ENCODE peak calls at places on chromosome 3, in nine cellular contexts. O is neural crest cell, U is HFFc6, A is progenitor cell of endocrine pancreas, P is heart left ventricle, C is AG04450, Z is AG10803, X is PC-9, T is heart right ventricle. W is an unnamed sample.

GRCh38 chr3:37591130-37591865 is 270.4 kb upstream of the CTDSPL start:
- DNase-seq in P (peak), U (no peak), Z (no peak), O (no peak), X (no peak), C (no peak), T (no peak), A (no peak), W (no peak)

GRCh38 chr3:120448707-120449650 is 1.8 kb downstream of the FSTL1 start:
- DNase-seq in U (peak), A (no peak), X (peak), C (no peak), T (no peak), O (no peak), P (peak), Z (peak), W (no peak)

GRCh38 chr3:180804871-180805430 is 107.5 kb upstream of the FXR1 start:
- DNase-seq in Z (peak), P (peak), A (no peak), O (peak), U (peak), T (no peak), X (peak), C (no peak), W (no peak)

GRCh38 chr3:75048650-75049049 is 434.2 kb upstream of the CNTN3 start:
- DNase-seq in C (no peak), U (no peak), Z (peak), P (no peak), O (no peak), X (no peak), A (no peak), T (no peak), W (no peak)

GRCh38 chr3:170717410-170718402 is 131.8 kb upstream of the SLC7A14 start:
- DNase-seq in O (no peak), C (no peak), A (no peak), Z (peak), X (peak), U (no peak), T (peak), P (no peak), W (no peak)

GRCh38 chr3:15958692-15959433 is 161.1 kb upstream of the ANKRD28 start:
- DNase-seq in A (no peak), T (no peak), P (no peak), U (no peak), O (no peak), X (no peak), Z (no peak), C (no peak), W (no peak)

GRCh38 chr3:62095080-62095479 is 278.3 kb downstream of the FEZF2 start:
- DNase-seq in C (no peak), U (no peak), O (no peak), X (no peak), T (no peak), Z (no peak), P (no peak), A (no peak), W (no peak)

GRCh38 chr3:31035681-31036080 is 141.2 kb upstream of the GADL1 start:
- DNase-seq in T (no peak), O (no peak), P (no peak), U (no peak), X (no peak), A (no peak), C (no peak), Z (no peak), W (no peak)

GRCh38 chr3:64916937-64917336 is 229.1 kb upstream of the ADAMTS9 start:
- DNase-seq in P (no peak), U (no peak), T (no peak), A (no peak), Z (no peak), C (no peak), X (no peak), O (no peak), W (no peak)

GRCh38 chr3:194130807-194131589 is 5.0 kb upstream of the HES1 start:
- DNase-seq in O (no peak), T (no peak), P (no peak), Z (peak), C (no peak), X (peak), A (peak), U (no peak), W (no peak)

GRCh38 chr3:5072100-5072816 is 49.8 kb upstream of the ARL8B start:
- DNase-seq in U (no peak), Z (peak), O (no peak), C (no peak), T (no peak), P (no peak), X (no peak), A (no peak), W (no peak)

GRCh38 chr3:13014755-13015285 is 58.4 kb downstream of the IQSEC1 start:
- DNase-seq in U (no peak), O (no peak), P (no peak), T (no peak), C (no peak), A (no peak), X (no peak), Z (no peak), W (no peak)

DNA sequence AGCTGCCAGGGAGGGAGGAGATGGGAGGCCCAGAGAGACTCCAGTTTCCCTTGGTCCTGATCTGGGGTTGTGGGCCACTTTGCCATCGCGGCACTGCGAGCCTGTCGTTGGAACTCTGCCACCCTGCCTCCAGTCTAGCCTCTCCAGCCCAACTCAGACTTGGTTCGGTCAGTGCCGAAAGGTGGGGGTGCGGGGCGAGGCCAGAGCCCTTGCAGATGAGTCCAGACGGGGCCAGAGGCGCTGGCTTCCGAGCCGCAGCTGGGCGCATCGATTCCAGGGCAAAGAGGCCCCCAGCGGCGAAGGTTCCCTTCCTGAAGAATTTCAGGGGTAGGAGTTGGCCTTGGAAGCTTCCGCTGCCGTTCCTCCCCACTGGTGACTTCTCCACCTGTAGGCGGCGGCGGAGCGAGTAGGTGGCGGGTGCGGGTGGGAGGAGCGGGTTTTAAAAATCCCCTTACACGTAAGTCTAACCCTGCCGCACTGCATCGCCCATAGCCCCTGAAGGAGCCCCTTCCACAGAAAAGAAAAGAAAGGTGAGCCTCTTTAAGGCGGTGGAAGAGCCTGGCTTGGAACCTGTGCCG is 5.1 kb downstream of the WNT5A start:
- DNase-seq in U (peak), P (peak), Z (peak), X (no peak), T (no peak), C (no peak), A (no peak), O (peak), W (no peak)
- TF ChIP-seq CTCF in U (peak), P (no peak), Z (peak), X (no peak), T (no peak), C (peak), A (peak), O (peak), W (peak)

DNA sequence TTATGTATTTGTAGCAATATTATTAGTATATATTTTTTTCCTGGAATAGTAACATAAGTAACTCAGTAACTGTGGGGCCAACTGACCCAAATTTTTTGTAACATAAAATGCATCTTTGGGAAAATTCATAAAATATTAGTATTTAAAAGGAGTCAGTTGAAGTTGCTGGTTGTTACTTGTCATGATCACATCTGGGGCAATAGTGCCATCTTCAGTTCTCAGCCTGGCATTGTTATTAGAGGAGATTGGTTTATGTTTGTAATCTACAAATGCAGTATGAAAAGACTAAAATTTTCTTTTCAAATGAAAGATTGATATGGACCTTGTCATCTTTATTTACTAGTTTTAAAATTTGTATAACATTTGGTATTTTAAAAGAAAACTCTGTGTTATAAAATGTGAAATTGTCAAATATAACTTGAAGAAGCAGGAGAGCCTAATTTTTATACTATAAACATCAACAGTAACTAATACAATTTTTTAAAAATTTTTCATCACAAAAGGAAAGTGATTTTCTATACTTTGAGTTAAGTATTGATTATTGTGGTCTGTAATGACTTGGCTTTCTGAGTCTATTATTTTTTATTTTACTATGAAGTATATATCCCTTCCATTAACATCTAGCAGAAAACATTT is 38.8 kb upstream of the MLF1 start:
- DNase-seq in C (peak), Z (peak), P (no peak), T (no peak), X (peak), O (no peak), U (peak), A (no peak), W (no peak)
- TF ChIP-seq CTCF in C (peak), Z (peak), P (peak), T (peak), X (peak), O (peak), U (peak), A (peak), W (peak)

GRCh38 chr3:40511031-40511718 is 5.3 kb downstream of the ZNF620 start:
- DNase-seq in A (no peak), C (no peak), O (no peak), X (no peak), P (no peak), Z (no peak), T (no peak), U (no peak), W (no peak)
- TF ChIP-seq CTCF in A (no peak), C (no peak), O (no peak), X (no peak), P (no peak), Z (no peak), T (no peak), U (no peak), W (no peak)

DNA sequence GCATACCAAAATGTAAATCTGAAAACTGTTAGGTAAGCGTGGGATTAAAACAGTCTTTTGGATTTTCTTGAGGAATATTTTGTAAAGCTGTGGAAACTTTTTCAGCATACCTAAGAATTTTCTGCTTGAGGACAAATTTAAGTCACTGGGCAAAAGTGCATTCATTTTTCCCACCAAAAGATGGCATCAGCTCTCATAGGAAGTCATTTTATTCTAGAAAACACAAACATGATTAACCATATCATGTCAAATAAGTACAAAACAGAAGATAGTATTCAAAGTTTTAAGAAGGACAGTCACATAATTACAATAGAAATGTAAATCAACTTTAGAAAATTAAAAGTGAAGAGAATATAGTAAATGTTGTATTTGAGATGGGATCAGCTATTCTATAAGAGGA is 63.5 kb downstream of the SLC49A4 start:
- DNase-seq in Z (peak), C (no peak), O (no peak), X (no peak), P (no peak), T (no peak), U (peak), A (no peak), W (no peak)
- TF ChIP-seq CTCF in Z (peak), C (peak), O (peak), X (peak), P (peak), T (peak), U (peak), A (peak), W (no peak)

W was measured in mesothelial cell of epicardium.